ENCODE peak calls at places on chromosomes 4 and X, in six cellular contexts. N is uterus, A is HEK293T, B is left cardiac atrium, L is fibroblast of pulmonary artery, Z is left ventricle myocardium superior. Y is an unnamed sample.

GRCh38 chr4:8410641-8411271 is 29.8 kb downstream of the ACOX3 start:
- DNase-seq in N (peak; percentile 69), A (peak; percentile 90), B (peak; percentile 78), L (peak; percentile 63), Z (peak; percentile 83), Y (peak; percentile 59)

GRCh38 chr4:26020083-26020668 is 106.2 kb downstream of the SMIM20 start:
- DNase-seq in N (no peak), A (no peak), B (no peak), L (peak; percentile 83), Z (no peak), Y (no peak)

GRCh38 chr4:82705881-82706280 is 92.7 kb downstream of the SCD5 start:
- DNase-seq in N (no peak), A (no peak), B (no peak), L (no peak), Z (no peak), Y (no peak)

GRCh38 chrX:97524340-97524739 is 640.6 kb downstream of the RPA4 start:
- DNase-seq in N (no peak), A (no peak), B (no peak), L (peak; percentile 11), Z (no peak), Y (no peak)

GRCh38 chrX:153861733-153862300 is 24.2 kb downstream of the L1CAM start:
- DNase-seq in N (no peak), A (no peak), B (no peak), L (no peak), Z (no peak), Y (no peak)

GRCh38 chr4:173318648-173319211 is 15.4 kb downstream of the HMGB2 start:
- DNase-seq in N (no peak), A (no peak), B (no peak), L (peak; percentile 77), Z (no peak), Y (peak; percentile 81)

GRCh38 chr4:158532556-158533231 is 11.0 kb downstream of the RXFP1 start:
- DNase-seq in N (no peak), A (no peak), B (no peak), L (no peak), Z (no peak), Y (no peak)

GRCh38 chr4:100106982-100107381 is 83.3 kb downstream of the DDIT4L start:
- DNase-seq in N (no peak), A (no peak), B (no peak), L (no peak), Z (no peak), Y (no peak)

GRCh38 chrX:101450951-101451350 is 34.3 kb upstream of the ARMCX4 start:
- DNase-seq in N (no peak), A (no peak), B (no peak), L (peak; percentile 72), Z (peak; percentile 51), Y (no peak)

GRCh38 chr4:110108470-110108869 is 89.9 kb downstream of the ELOVL6 start:
- DNase-seq in N (no peak), A (no peak), B (no peak), L (no peak), Z (no peak), Y (no peak)

GRCh38 chr4:145870155-145871020 is 68.2 kb downstream of the ZNF827 start:
- DNase-seq in N (no peak), A (no peak), B (no peak), L (no peak), Z (no peak), Y (no peak)

GRCh38 chr4:27763830-27764525 is 903.3 kb downstream of the STIM2 start:
- DNase-seq in N (no peak), A (no peak), B (no peak), L (no peak), Z (no peak), Y (no peak)

GRCh38 chr4:129604632-129605031 is 508.7 kb downstream of the C4orf33 start:
- DNase-seq in N (no peak), A (no peak), B (no peak), L (no peak), Z (no peak), Y (no peak)

GRCh38 chr4:67727124-67727850 is 26.3 kb upstream of the UBA6 start:
- DNase-seq in N (no peak), A (no peak), B (no peak), L (peak; percentile 80), Z (no peak), Y (no peak)

GRCh38 chr4:173426064-173426463 is 27.1 kb upstream of the SCRG1 start:
- DNase-seq in N (no peak), A (no peak), B (no peak), L (no peak), Z (no peak), Y (no peak)

GRCh38 chr4:95544433-95545103 is 4.2 kb downstream of the UNC5C start:
- DNase-seq in N (no peak), A (no peak), B (no peak), L (no peak), Z (no peak), Y (no peak)

GRCh38 chrX:83008415-83008814 is 499.7 kb upstream of the POU3F4 start:
- DNase-seq in N (no peak), A (no peak), B (no peak), L (peak; percentile 0), Z (no peak), Y (peak; percentile 0)

GRCh38 chr4:82891728-82892466 is 944 bp upstream of the SEC31A start:
- DNase-seq in N (no peak), A (no peak), B (no peak), L (no peak), Z (no peak), Y (no peak)

GRCh38 chr4:54378461-54378860 is 149.4 kb downstream of the PDGFRA start:
- DNase-seq in N (no peak), A (no peak), B (no peak), L (no peak), Z (no peak), Y (no peak)

GRCh38 chr4:153645183-153645582 is 38.9 kb upstream of the TLR2 start:
- DNase-seq in N (no peak), A (no peak), B (no peak), L (no peak), Z (no peak), Y (no peak)

GRCh38 chr4:117700111-117700892 is 334.0 kb upstream of the NDST3 start:
- DNase-seq in N (no peak), A (peak; percentile 19), B (no peak), L (no peak), Z (no peak), Y (no peak)

GRCh38 chr4:26993967-26994366 is 133.3 kb downstream of the STIM2 start:
- DNase-seq in N (no peak), A (no peak), B (no peak), L (no peak), Z (no peak), Y (no peak)

GRCh38 chr4:147734496-147734895 is 2.6 kb downstream of the ARHGAP10 start:
- DNase-seq in N (no peak), A (no peak), B (no peak), L (no peak), Z (no peak), Y (no peak)

Y was measured in NCI-H748 treated with DMSO at 0.1 percent for 48 hours.